ENCODE peak calls at places on chromosomes 1 and 21, in ten cellular contexts. W is activated CD4-positive, alpha-beta T cell treated with anti-CD3 and anti-CD28 coated beads, Interleukin-2, amount 50 U/mL, for 1 hour; P is left ventricle myocardium inferior; B is mammary epithelial cell; N is activated naive CD4-positive, alpha-beta T cell treated with anti-CD3 and anti-CD28 coated beads for 36 hours; J is Daoy; F is HCEC 1CT; M is kidney; U is nucleus accumbens; G is omental fat pad. X is an unnamed sample.

GRCh38 chr1:6130036-6130435 is 50.1 kb downstream of the CHD5 start:
- DNase-seq in W (no peak), P (no peak), B (no peak), N (no peak), J (no peak), F (no peak), M (peak), U (no peak), G (no peak), X (no peak)

GRCh38 chr1:30823969-30824735 is 66.6 kb upstream of the LAPTM5 start:
- DNase-seq in W (peak), P (peak), B (peak), N (peak), J (peak), F (peak), M (peak), U (peak), G (peak), X (peak)

GRCh38 chr21:39562791-39563770 is 49.7 kb upstream of the B3GALT5 start:
- DNase-seq in W (no peak), P (no peak), B (no peak), N (no peak), J (no peak), F (no peak), M (no peak), U (no peak), G (no peak), X (no peak)

GRCh38 chr1:1374861-1375662 is at the start of gene AURKAIP1:
- DNase-seq in W (peak), P (peak), B (peak), N (peak), J (peak), F (peak), M (peak), U (peak), G (peak), X (peak)

GRCh38 chr1:154574715-154575114 is 7.1 kb downstream of the CHRNB2 start:
- DNase-seq in W (no peak), P (no peak), B (no peak), N (no peak), J (peak), F (no peak), M (no peak), U (no peak), G (no peak), X (no peak)

GRCh38 chr1:27539901-27540861 is 50.2 kb upstream of the WASF2 start:
- DNase-seq in W (no peak), P (no peak), B (peak), N (no peak), J (peak), F (peak), M (no peak), U (no peak), G (no peak), X (no peak)

GRCh38 chr21:41251961-41252642 is 64.5 kb upstream of the FAM3B start:
- DNase-seq in W (no peak), P (no peak), B (peak), N (no peak), J (peak), F (no peak), M (no peak), U (no peak), G (no peak), X (no peak)

GRCh38 chr21:45033791-45034555 is 40.4 kb upstream of the ADARB1 start:
- DNase-seq in W (no peak), P (no peak), B (no peak), N (no peak), J (no peak), F (peak), M (no peak), U (no peak), G (no peak), X (no peak)

GRCh38 chr1:202597090-202597761 is 113.0 kb downstream of the SYT2 start:
- DNase-seq in W (no peak), P (no peak), B (no peak), N (no peak), J (no peak), F (no peak), M (no peak), U (no peak), G (no peak), X (no peak)